ENCODE peak calls at places on chromosomes 13 and 19, in eight cellular contexts. V, G, F, O, W, A, U and E are unnamed samples.

GRCh38 chr13:39864221-39864620 is 208.8 kb downstream of the COG6 start:
- DNase-seq in V (no peak), G (no peak), F (no peak), O (no peak), W (no peak), A (no peak), U (no peak), E (no peak)

GRCh38 chr13:88979465-88980180 is 1308.5 kb downstream of the SLITRK5 start:
- DNase-seq in V (peak), G (no peak), F (no peak), O (no peak), W (no peak), A (no peak), U (no peak), E (peak)

GRCh38 chr19:6503407-6504201 is 1.5 kb upstream of the TUBB4A start:
- DNase-seq in V (no peak), G (no peak), F (no peak), O (no peak), W (no peak), A (no peak), U (no peak), E (no peak)

GRCh38 chr13:53064721-53065120 is 36.1 kb downstream of the OLFM4 start:
- DNase-seq in V (peak), G (no peak), F (no peak), O (peak), W (no peak), A (no peak), U (no peak), E (no peak)

GRCh38 chr13:44801990-44802389 is 187.3 kb downstream of the NUFIP1 start:
- DNase-seq in V (no peak), G (peak), F (no peak), O (no peak), W (no peak), A (no peak), U (peak), E (no peak)

GRCh38 chr13:113152894-113153809 is 5.3 kb upstream of the PROZ start:
- DNase-seq in V (peak), G (no peak), F (peak), O (peak), W (no peak), A (peak), U (no peak), E (peak)

GRCh38 chr13:38415233-38415632 is 65.6 kb downstream of the UFM1 start:
- DNase-seq in V (peak), G (peak), F (no peak), O (no peak), W (no peak), A (no peak), U (no peak), E (no peak)

GRCh38 chr13:60226507-60226906 is 62.8 kb upstream of the DIAPH3 start:
- DNase-seq in V (no peak), G (peak), F (peak), O (no peak), W (no peak), A (no peak), U (no peak), E (peak)

GRCh38 chr19:44788971-44789370 is 11.3 kb downstream of the CBLC start:
- DNase-seq in V (no peak), G (no peak), F (no peak), O (no peak), W (no peak), A (no peak), U (no peak), E (no peak)

GRCh38 chr13:83452292-83452950 is 429.9 kb downstream of the SLITRK1 start:
- DNase-seq in V (no peak), G (no peak), F (no peak), O (peak), W (no peak), A (peak), U (no peak), E (no peak)

GRCh38 chr13:111980146-111980929 is 86.6 kb upstream of the SOX1 start:
- DNase-seq in V (no peak), G (no peak), F (no peak), O (no peak), W (no peak), A (no peak), U (no peak), E (no peak)

GRCh38 chr19:3441089-3441985 is 39.0 kb downstream of the SMIM24 start:
- DNase-seq in V (no peak), G (no peak), F (no peak), O (no peak), W (no peak), A (no peak), U (no peak), E (no peak)

GRCh38 chr13:45162194-45162593 is 38.7 kb downstream of the KCTD4 start:
- DNase-seq in V (no peak), G (no peak), F (no peak), O (no peak), W (no peak), A (no peak), U (no peak), E (peak)

GRCh38 chr13:29846475-29847256 is 3.8 kb downstream of the UBL3 start:
- DNase-seq in V (no peak), G (no peak), F (no peak), O (no peak), W (no peak), A (no peak), U (no peak), E (no peak)

GRCh38 chr19:18889949-18890745 is 5.8 kb downstream of the CERS1 start:
- DNase-seq in V (no peak), G (no peak), F (no peak), O (no peak), W (no peak), A (no peak), U (no peak), E (no peak)
- H3K27ac ChIP-seq in V (no peak), G (no peak), F (no peak), O (no peak), W (no peak), A (no peak), U (no peak), E (no peak)

DNA sequence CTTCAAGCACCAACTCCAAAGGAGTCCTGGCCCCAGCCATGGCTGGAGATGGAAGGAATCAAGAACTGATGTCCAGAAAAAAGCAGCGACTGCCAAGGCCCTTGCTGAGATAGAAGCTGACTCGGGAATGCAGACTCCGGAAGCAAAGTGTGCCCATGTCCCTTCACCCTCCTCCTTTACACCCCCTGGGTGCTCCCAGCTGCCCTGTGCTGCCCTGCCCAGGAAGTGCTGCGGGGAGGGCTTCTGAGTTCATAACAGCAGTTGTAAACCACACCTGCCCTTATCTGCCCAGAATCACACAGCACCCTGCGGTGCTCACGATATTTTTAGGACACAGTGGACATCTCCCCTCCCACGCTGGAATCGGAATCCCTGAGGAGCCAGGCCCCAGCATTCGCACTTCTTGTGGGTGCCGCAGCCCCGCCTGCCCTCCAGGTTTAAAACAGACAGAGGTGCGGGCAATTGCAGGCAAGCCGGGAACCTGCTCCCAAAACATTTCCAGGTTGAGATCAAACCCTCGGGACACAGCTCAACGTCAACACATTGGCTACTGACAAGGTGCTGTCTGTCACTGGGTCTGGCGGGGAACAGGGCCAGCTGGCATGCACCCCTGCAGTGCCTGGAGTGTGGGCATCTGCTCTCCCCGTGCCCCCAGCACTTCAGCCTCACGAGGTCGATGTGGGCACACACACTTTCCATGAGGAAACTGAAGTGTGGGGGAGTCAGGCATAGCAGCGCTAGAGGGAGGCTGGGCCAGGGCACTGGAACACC is 36.9 kb downstream of the RAB20 start:
- DNase-seq in V (peak), G (peak), F (no peak), O (no peak), W (no peak), A (no peak), U (peak), E (no peak)
- H3K27ac ChIP-seq in V (peak), G (no peak), F (no peak), O (peak), W (no peak), A (peak), U (peak), E (no peak)

DNA sequence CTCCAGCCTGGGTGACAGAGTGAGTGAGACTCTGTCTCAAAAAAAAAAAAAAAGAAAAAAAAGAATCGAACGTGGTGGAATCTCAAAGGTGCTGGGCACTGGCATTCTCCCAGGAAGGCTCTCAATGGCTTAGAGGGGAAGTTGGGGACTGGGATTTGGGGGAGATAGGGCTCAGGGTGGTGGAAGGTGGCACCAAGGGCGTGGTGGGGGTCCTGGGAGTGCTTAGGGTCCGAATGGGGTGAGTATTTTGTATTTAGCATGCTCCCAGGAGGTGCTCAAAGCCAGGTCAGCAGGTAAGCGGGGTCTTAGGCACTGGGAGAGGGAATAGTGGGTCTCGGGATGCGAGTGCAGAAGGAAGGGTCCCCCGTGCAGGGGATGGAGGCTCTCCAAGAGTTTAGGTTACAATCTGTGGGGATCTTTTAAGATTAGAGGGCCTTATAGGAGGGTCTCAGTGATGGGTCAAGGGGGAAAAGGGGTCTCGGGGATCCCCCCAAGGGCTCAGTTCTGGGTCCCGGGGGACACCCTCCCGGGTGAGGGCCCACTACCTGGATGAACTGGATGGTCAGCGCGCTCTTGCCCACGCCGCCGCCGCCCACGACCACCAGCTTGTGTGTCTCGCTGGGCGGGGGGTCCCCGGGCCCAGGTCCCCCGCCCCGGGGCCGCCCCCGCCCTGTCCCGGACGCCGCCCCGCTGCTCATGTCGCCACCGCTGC is 386 bp downstream of the RRAS start:
- DNase-seq in V (no peak), G (no peak), F (peak), O (no peak), W (peak), A (no peak), U (no peak), E (no peak)
- H3K27ac ChIP-seq in V (peak), G (peak), F (no peak), O (peak), W (peak), A (peak), U (peak), E (peak)

GRCh38 chr13:35592457-35592856 is 116.0 kb upstream of the MAB21L1 start:
- DNase-seq in V (no peak), G (no peak), F (no peak), O (no peak), W (no peak), A (no peak), U (no peak), E (no peak)
- H3K27ac ChIP-seq in V (no peak), G (no peak), F (no peak), O (no peak), W (no peak), A (no peak), U (no peak), E (no peak)

GRCh38 chr19:50359432-50359818 is 6.0 kb downstream of the NAPSA start:
- DNase-seq in V (no peak), G (no peak), F (no peak), O (no peak), W (no peak), A (no peak), U (no peak), E (no peak)

GRCh38 chr19:50358483-50359431 is 6.7 kb downstream of the NAPSA start:
- DNase-seq in V (peak), G (no peak), F (no peak), O (peak), W (peak), A (peak), U (no peak), E (peak)

GRCh38 chr19:50362656-50363424 is 2.6 kb downstream of the NAPSA start:
- DNase-seq in V (no peak), G (no peak), F (no peak), O (no peak), W (no peak), A (no peak), U (peak), E (peak)

GRCh38 chr19:50362030-50362412 is 3.4 kb downstream of the NAPSA start:
- DNase-seq in V (no peak), G (no peak), F (no peak), O (no peak), W (no peak), A (no peak), U (peak), E (no peak)

DNA sequence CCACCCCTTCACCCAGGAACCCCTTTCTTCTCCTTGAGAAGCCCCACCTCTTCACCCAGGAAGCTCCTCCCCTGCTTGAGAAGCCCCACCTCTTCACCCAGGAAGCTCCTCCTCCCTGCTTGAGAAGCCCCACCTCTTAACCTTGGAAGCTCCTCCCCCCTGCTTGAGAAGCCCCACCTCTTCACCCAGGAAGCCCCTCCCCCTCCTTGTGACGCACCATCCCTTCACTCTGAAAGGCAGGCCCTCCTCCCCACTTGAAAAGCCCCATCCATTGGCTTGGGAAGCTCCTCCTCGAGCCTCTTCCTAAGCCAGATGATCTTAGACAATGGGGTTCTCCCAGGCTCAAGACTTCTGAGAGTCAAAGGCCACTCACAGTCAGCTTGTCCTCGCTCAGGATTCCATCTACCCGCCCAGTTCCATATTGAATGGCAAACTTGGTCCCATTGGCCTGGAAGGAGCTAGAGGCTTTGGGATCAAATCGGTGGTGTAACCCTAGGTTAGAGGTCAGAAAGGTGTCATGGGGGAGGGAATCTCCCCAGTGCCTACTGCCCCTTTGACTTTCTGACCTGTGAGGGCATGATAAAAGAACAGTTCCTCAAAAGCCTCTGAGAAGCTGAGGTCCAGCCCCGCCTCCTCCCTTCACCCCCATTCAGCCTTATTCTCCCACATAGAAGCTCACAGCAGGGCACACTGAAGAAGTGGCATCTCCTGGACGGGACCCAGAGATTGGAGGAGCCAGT is 4.0 kb downstream of the NAPSA start:
- DNase-seq in V (no peak), G (no peak), F (no peak), O (no peak), W (no peak), A (no peak), U (peak), E (no peak)
- H3K27ac ChIP-seq in V (no peak), G (no peak), F (no peak), O (no peak), W (no peak), A (no peak), U (no peak), E (no peak)

GRCh38 chr19:1445932-1446712 is 3.8 kb upstream of the APC2 start:
- DNase-seq in V (peak), G (no peak), F (peak), O (no peak), W (no peak), A (no peak), U (no peak), E (no peak)
- H3K27ac ChIP-seq in V (no peak), G (no peak), F (no peak), O (no peak), W (no peak), A (no peak), U (no peak), E (no peak)

DNA sequence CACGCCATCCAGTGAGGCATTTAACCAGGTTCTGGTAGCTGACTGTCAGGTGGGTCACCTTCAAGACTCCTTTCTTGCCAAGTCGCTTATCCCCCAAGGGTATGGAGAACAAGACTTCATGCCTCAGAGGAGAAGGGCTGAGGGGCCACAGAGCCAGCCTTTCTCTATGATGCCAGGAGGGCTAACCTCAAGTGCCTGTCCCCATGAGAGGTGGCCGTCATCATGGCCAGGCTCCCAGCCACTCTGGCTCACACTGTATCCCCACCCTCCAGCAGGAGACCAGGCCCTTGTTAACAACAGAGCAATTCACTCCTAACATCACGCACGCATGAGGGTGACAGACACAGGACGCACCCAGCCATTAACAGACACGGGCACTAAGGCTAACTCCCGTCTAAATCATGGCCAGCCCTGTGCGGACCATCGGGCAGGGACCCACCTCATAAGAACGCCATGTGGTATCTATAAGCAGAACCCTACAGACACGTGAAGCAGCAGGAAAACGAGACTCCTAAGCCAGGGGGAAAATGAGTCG is 38.6 kb upstream of the ISYNA1 start:
- DNase-seq in V (no peak), G (no peak), F (no peak), O (peak), W (no peak), A (peak), U (no peak), E (no peak)
- H3K27ac ChIP-seq in V (no peak), G (no peak), F (no peak), O (peak), W (no peak), A (peak), U (no peak), E (no peak)

GRCh38 chr13:87953381-87953780 is 282.2 kb downstream of the SLITRK5 start:
- DNase-seq in V (no peak), G (no peak), F (no peak), O (no peak), W (no peak), A (no peak), U (no peak), E (no peak)
- H3K27ac ChIP-seq in V (no peak), G (no peak), F (no peak), O (no peak), W (no peak), A (no peak), U (no peak), E (no peak)